ENCODE peak calls at places on chromosomes 7 and 10, in five cellular contexts. One of them, this sample, is unnamed.

GRCh38 chr10:77163670-77164348 is 473.8 kb downstream of the KCNMA1 start:
- DNase-seq in thoracic aorta: peak; percentile 71
- DNase-seq in left ventricle myocardium inferior: no peak
- DNase-seq in lower lobe of right lung: no peak
- DNase-seq in hepatocyte: peak; percentile 88
- DNase-seq in this sample: peak; percentile 28

GRCh38 chr10:48366261-48366660 is 59.8 kb downstream of the MAPK8 start:
- DNase-seq in thoracic aorta: no peak
- DNase-seq in left ventricle myocardium inferior: no peak
- DNase-seq in hepatocyte: no peak
- DNase-seq in lower lobe of right lung: no peak
- DNase-seq in this sample: no peak

GRCh38 chr7:37990337-37990736 is 69.9 kb downstream of the EPDR1 start:
- DNase-seq in thoracic aorta: no peak
- DNase-seq in left ventricle myocardium inferior: no peak
- DNase-seq in hepatocyte: no peak
- DNase-seq in lower lobe of right lung: no peak
- DNase-seq in this sample: no peak

GRCh38 chr10:14173706-14174594 is 156.8 kb downstream of the FRMD4A start:
- DNase-seq in hepatocyte: peak; percentile 35
- DNase-seq in thoracic aorta: no peak
- DNase-seq in left ventricle myocardium inferior: no peak
- DNase-seq in lower lobe of right lung: no peak
- DNase-seq in this sample: peak; percentile 45

GRCh38 chr10:62133618-62134017 is 135.0 kb downstream of the RTKN2 start:
- DNase-seq in hepatocyte: no peak
- DNase-seq in thoracic aorta: no peak
- DNase-seq in lower lobe of right lung: no peak
- DNase-seq in left ventricle myocardium inferior: no peak
- DNase-seq in this sample: no peak

GRCh38 chr10:60353519-60354258 is 36.0 kb downstream of the ANK3 start:
- DNase-seq in lower lobe of right lung: no peak
- DNase-seq in thoracic aorta: no peak
- DNase-seq in left ventricle myocardium inferior: peak; percentile 37
- DNase-seq in hepatocyte: peak; percentile 74
- DNase-seq in this sample: peak; percentile 15

GRCh38 chr10:48885376-48885775 is 54.3 kb downstream of the LRRC18 start:
- DNase-seq in thoracic aorta: no peak
- DNase-seq in lower lobe of right lung: no peak
- DNase-seq in left ventricle myocardium inferior: no peak
- DNase-seq in hepatocyte: peak; percentile 58
- DNase-seq in this sample: peak; percentile 34

GRCh38 chr7:107505997-107506682 is 36.3 kb downstream of the GPR22 start:
- DNase-seq in lower lobe of right lung: no peak
- DNase-seq in thoracic aorta: no peak
- DNase-seq in left ventricle myocardium inferior: no peak
- DNase-seq in hepatocyte: peak; percentile 68
- DNase-seq in this sample: no peak

GRCh38 chr7:91836065-91836368 is 44.5 kb downstream of the MTERF1 start:
- DNase-seq in lower lobe of right lung: no peak
- DNase-seq in hepatocyte: no peak
- DNase-seq in thoracic aorta: no peak
- DNase-seq in left ventricle myocardium inferior: no peak
- DNase-seq in this sample: no peak

GRCh38 chr10:69065406-69066361 is 22.2 kb upstream of the SRGN start:
- DNase-seq in left ventricle myocardium inferior: peak; percentile 55
- DNase-seq in lower lobe of right lung: no peak
- DNase-seq in thoracic aorta: no peak
- DNase-seq in hepatocyte: no peak
- DNase-seq in this sample: no peak

GRCh38 chr10:117237401-117237991 is 3.4 kb upstream of the SLC18A2 start:
- DNase-seq in hepatocyte: no peak
- DNase-seq in lower lobe of right lung: no peak
- DNase-seq in thoracic aorta: no peak
- DNase-seq in left ventricle myocardium inferior: no peak
- DNase-seq in this sample: no peak

GRCh38 chr10:87860156-87860795 is 3.1 kb downstream of the KLLN start:
- DNase-seq in left ventricle myocardium inferior: no peak
- DNase-seq in thoracic aorta: no peak
- DNase-seq in lower lobe of right lung: no peak
- DNase-seq in hepatocyte: peak; percentile 53
- DNase-seq in this sample: no peak

GRCh38 chr7:30594540-30595460 is at the start of gene GARS1:
- DNase-seq in hepatocyte: peak; percentile 95
- DNase-seq in left ventricle myocardium inferior: peak; percentile 91
- DNase-seq in lower lobe of right lung: peak; percentile 95
- DNase-seq in thoracic aorta: peak; percentile 64
- DNase-seq in this sample: peak; percentile 85
- TF ChIP-seq CTCF in hepatocyte: no peak
- TF ChIP-seq CTCF in left ventricle myocardium inferior: no peak
- TF ChIP-seq CTCF in lower lobe of right lung: no peak
- TF ChIP-seq CTCF in thoracic aorta: no peak
- TF ChIP-seq CTCF in this sample: no peak

DNA sequence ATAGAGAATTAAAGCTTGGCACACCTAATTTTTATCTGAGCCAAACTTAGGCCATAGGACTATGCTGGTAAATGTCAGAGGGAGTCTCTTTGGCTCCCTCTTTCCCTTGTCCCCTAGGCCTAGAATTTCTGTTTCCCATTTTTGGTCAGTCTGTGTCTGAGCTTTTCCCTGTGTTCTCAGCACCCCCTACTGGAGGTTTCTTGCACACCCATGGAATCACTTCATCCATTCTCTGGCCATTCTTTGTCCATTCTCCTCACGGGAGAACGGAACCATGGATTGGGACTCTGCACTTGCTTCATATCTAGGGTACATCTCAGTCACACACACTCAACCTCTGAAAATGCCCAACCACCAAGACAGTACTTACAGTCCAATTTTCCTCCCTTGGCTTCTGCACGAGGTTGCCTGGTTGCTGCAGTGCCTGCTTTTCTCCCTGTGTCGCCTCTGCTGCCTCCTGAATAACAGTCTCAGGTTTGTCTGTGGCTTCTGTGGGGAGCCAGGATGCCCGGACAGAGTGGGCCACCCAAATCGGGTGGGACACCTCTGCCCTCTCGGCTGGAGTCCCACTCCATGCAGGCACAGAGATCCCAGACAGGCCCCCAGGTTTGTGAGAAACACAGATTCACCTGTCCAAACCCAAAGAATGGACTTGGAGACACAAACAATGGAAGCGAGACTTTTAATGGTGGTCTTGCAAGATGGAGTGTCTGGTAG is 35.1 kb upstream of the DNAH11 start:
- DNase-seq in lower lobe of right lung: no peak
- DNase-seq in thoracic aorta: no peak
- DNase-seq in hepatocyte: peak; percentile 40
- DNase-seq in left ventricle myocardium inferior: no peak
- DNase-seq in this sample: peak; percentile 18
- TF ChIP-seq CTCF in lower lobe of right lung: peak; percentile 75
- TF ChIP-seq CTCF in thoracic aorta: peak; percentile 47
- TF ChIP-seq CTCF in hepatocyte: peak; percentile 54
- TF ChIP-seq CTCF in left ventricle myocardium inferior: peak; percentile 81
- TF ChIP-seq CTCF in this sample: peak; percentile 25

GRCh38 chr7:3217166-3217565 is 83.9 kb upstream of the SDK1 start:
- DNase-seq in hepatocyte: peak; percentile 38
- DNase-seq in thoracic aorta: peak; percentile 29
- DNase-seq in lower lobe of right lung: no peak
- DNase-seq in left ventricle myocardium inferior: peak; percentile 60
- DNase-seq in this sample: no peak
- TF ChIP-seq CTCF in hepatocyte: no peak
- TF ChIP-seq CTCF in thoracic aorta: no peak
- TF ChIP-seq CTCF in lower lobe of right lung: no peak
- TF ChIP-seq CTCF in left ventricle myocardium inferior: no peak
- TF ChIP-seq CTCF in this sample: no peak

DNA sequence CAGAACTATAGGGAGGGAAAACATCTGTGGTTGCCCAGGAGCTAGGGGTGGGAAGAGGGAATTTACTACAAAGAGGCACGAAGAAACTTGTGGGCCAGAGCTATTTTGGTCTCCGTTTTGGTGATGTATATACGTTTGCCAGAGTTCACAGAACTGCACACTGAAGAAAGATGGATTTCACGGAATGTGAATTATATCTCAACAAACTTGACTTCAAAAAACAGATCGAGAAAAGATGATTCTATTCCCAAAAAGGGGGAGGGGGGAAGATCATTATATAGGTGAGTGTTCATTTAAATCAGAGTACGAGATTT is 337 bp upstream of the AS3MT start:
- DNase-seq in hepatocyte: no peak
- DNase-seq in thoracic aorta: no peak
- DNase-seq in lower lobe of right lung: no peak
- DNase-seq in left ventricle myocardium inferior: no peak
- DNase-seq in this sample: no peak
- TF ChIP-seq CTCF in hepatocyte: no peak
- TF ChIP-seq CTCF in thoracic aorta: no peak
- TF ChIP-seq CTCF in lower lobe of right lung: no peak
- TF ChIP-seq CTCF in left ventricle myocardium inferior: no peak
- TF ChIP-seq CTCF in this sample: no peak